ENCODE peak calls at places on chromosomes 6 and 20, in nine cellular contexts. C, J, Y, F, V, G, W, N and Q are unnamed samples.

GRCh38 chr6:82567621-82568020 is 204.0 kb downstream of the TPBG start:
- DNase-seq in C (no peak), J (no peak), Y (no peak), F (no peak), V (no peak), G (no peak), W (no peak), N (no peak), Q (no peak)

GRCh38 chr20:25336561-25337422 is 53.8 kb downstream of the ABHD12 start:
- DNase-seq in C (peak), J (no peak), Y (no peak), F (no peak), V (peak), G (no peak), W (no peak), N (peak), Q (peak)

GRCh38 chr20:10276886-10277580 is 58.4 kb downstream of the SNAP25 start:
- DNase-seq in C (no peak), J (no peak), Y (no peak), F (peak), V (no peak), G (no peak), W (no peak), N (no peak), Q (no peak)

GRCh38 chr6:160067564-160067963 is 54.1 kb upstream of the SLC22A1 start:
- DNase-seq in C (no peak), J (no peak), Y (no peak), F (no peak), V (no peak), G (no peak), W (no peak), N (no peak), Q (no peak)

GRCh38 chr6:119322715-119323350 is 26.7 kb downstream of the MAN1A1 start:
- DNase-seq in C (no peak), J (peak), Y (no peak), F (no peak), V (no peak), G (no peak), W (no peak), N (no peak), Q (no peak)

GRCh38 chr20:49595811-49596545 is 28.0 kb upstream of the PTGIS start:
- DNase-seq in C (no peak), J (no peak), Y (no peak), F (no peak), V (peak), G (peak), W (no peak), N (peak), Q (no peak)

GRCh38 chr6:5399391-5399790 is 138.1 kb downstream of the FARS2 start:
- DNase-seq in C (no peak), J (no peak), Y (no peak), F (no peak), V (no peak), G (no peak), W (no peak), N (no peak), Q (no peak)

GRCh38 chr6:123771126-123771525 is 32.5 kb upstream of the NKAIN2 start:
- DNase-seq in C (no peak), J (no peak), Y (no peak), F (no peak), V (peak), G (no peak), W (no peak), N (peak), Q (no peak)

GRCh38 chr20:59458645-59459044 is 145.7 kb upstream of the PHACTR3 start:
- DNase-seq in C (no peak), J (no peak), Y (no peak), F (no peak), V (no peak), G (no peak), W (no peak), N (no peak), Q (no peak)

GRCh38 chr6:72841195-72841594 is 219.3 kb downstream of the KCNQ5 start:
- DNase-seq in C (no peak), J (no peak), Y (no peak), F (no peak), V (no peak), G (no peak), W (no peak), N (no peak), Q (no peak)

GRCh38 chr6:148874698-148875293 is 128.0 kb downstream of the UST start:
- DNase-seq in C (peak), J (no peak), Y (no peak), F (no peak), V (peak), G (no peak), W (no peak), N (peak), Q (no peak)

GRCh38 chr20:62352402-62353288 is 14.5 kb downstream of the LAMA5 start:
- DNase-seq in C (peak), J (no peak), Y (no peak), F (peak), V (no peak), G (no peak), W (no peak), N (peak), Q (no peak)

GRCh38 chr6:143368426-143368825 is 82.1 kb downstream of the ADAT2 start:
- DNase-seq in C (peak), J (no peak), Y (no peak), F (no peak), V (peak), G (peak), W (no peak), N (peak), Q (no peak)

GRCh38 chr6:53062369-53062639 is 2.9 kb upstream of the FBXO9 start:
- DNase-seq in C (no peak), J (no peak), Y (no peak), F (no peak), V (no peak), G (no peak), W (no peak), N (no peak), Q (no peak)

GRCh38 chr6:12576389-12576788 is 140.2 kb upstream of the PHACTR1 start:
- DNase-seq in C (peak), J (no peak), Y (no peak), F (no peak), V (peak), G (no peak), W (no peak), N (peak), Q (no peak)

GRCh38 chr6:107756661-107757060 is 67.5 kb downstream of the SCML4 start:
- DNase-seq in C (no peak), J (no peak), Y (no peak), F (no peak), V (no peak), G (no peak), W (no peak), N (no peak), Q (no peak)

GRCh38 chr6:112307707-112308106 is 39.4 kb upstream of the RFPL4B start:
- DNase-seq in C (no peak), J (no peak), Y (no peak), F (no peak), V (no peak), G (no peak), W (no peak), N (no peak), Q (no peak)

GRCh38 chr6:170297577-170298330 is 6.9 kb upstream of the DLL1 start:
- DNase-seq in C (no peak), J (no peak), Y (no peak), F (no peak), V (no peak), G (no peak), W (no peak), N (no peak), Q (no peak)

GRCh38 chr6:43847741-43848630 is 78.0 kb downstream of the VEGFA start:
- DNase-seq in C (no peak), J (no peak), Y (no peak), F (no peak), V (no peak), G (no peak), W (no peak), N (peak), Q (peak)

GRCh38 chr6:148523051-148523450 is 180.4 kb downstream of the SASH1 start:
- DNase-seq in C (no peak), J (no peak), Y (no peak), F (no peak), V (peak), G (no peak), W (no peak), N (peak), Q (no peak)

GRCh38 chr6:19578489-19578888 is 258.7 kb upstream of the ID4 start:
- DNase-seq in C (no peak), J (no peak), Y (no peak), F (no peak), V (no peak), G (no peak), W (no peak), N (peak), Q (no peak)

GRCh38 chr20:15638781-15639180 is 934.5 kb downstream of the KIF16B start:
- DNase-seq in C (no peak), J (no peak), Y (no peak), F (no peak), V (no peak), G (no peak), W (no peak), N (no peak), Q (no peak)

GRCh38 chr6:113397229-113397628 is 459.9 kb upstream of the MARCKS start:
- DNase-seq in C (no peak), J (no peak), Y (no peak), F (no peak), V (peak), G (no peak), W (no peak), N (peak), Q (no peak)

GRCh38 chr20:22673467-22673866 is 89.1 kb upstream of the FOXA2 start:
- DNase-seq in C (no peak), J (no peak), Y (no peak), F (no peak), V (no peak), G (no peak), W (no peak), N (no peak), Q (no peak)

GRCh38 chr6:139588734-139589418 is 214.4 kb upstream of the CITED2 start:
- DNase-seq in C (no peak), J (no peak), Y (no peak), F (no peak), V (peak), G (no peak), W (no peak), N (peak), Q (no peak)

GRCh38 chr6:108589244-108589730 is 28.6 kb downstream of the FOXO3 start:
- DNase-seq in C (peak), J (peak), Y (peak), F (peak), V (peak), G (no peak), W (peak), N (peak), Q (no peak)

GRCh38 chr6:169859401-169859977 is 108.1 kb downstream of the ERMARD start:
- DNase-seq in C (no peak), J (no peak), Y (no peak), F (peak), V (no peak), G (no peak), W (no peak), N (no peak), Q (no peak)

GRCh38 chr6:118161364-118161763 is 254.3 kb downstream of the SLC35F1 start:
- DNase-seq in C (no peak), J (no peak), Y (no peak), F (no peak), V (no peak), G (no peak), W (no peak), N (no peak), Q (no peak)

GRCh38 chr6:15254074-15254975 is 8.5 kb downstream of the JARID2 start:
- DNase-seq in C (no peak), J (no peak), Y (no peak), F (no peak), V (peak), G (no peak), W (no peak), N (no peak), Q (no peak)

GRCh38 chr20:4449977-4450715 is 271.6 kb upstream of the PRND start:
- DNase-seq in C (peak), J (peak), Y (no peak), F (no peak), V (peak), G (no peak), W (no peak), N (peak), Q (peak)

GRCh38 chr20:51089272-51089671 is 66.4 kb upstream of the KCNG1 start:
- DNase-seq in C (no peak), J (no peak), Y (no peak), F (no peak), V (no peak), G (no peak), W (no peak), N (no peak), Q (no peak)

GRCh38 chr6:90294989-90295853 is 1.4 kb downstream of the BACH2 start:
- DNase-seq in C (peak), J (no peak), Y (no peak), F (peak), V (peak), G (no peak), W (peak), N (peak), Q (peak)

GRCh38 chr6:90294614-90294988 is 2.0 kb downstream of the BACH2 start:
- DNase-seq in C (no peak), J (no peak), Y (no peak), F (peak), V (no peak), G (no peak), W (no peak), N (peak), Q (no peak)

GRCh38 chr6:90297124-90297865 is 652 bp upstream of the BACH2 start:
- DNase-seq in C (no peak), J (no peak), Y (no peak), F (peak), V (no peak), G (no peak), W (no peak), N (no peak), Q (no peak)

GRCh38 chr6:90296346-90297123 is at the start of gene BACH2:
- DNase-seq in C (peak), J (peak), Y (peak), F (peak), V (peak), G (no peak), W (peak), N (peak), Q (peak)

DNA sequence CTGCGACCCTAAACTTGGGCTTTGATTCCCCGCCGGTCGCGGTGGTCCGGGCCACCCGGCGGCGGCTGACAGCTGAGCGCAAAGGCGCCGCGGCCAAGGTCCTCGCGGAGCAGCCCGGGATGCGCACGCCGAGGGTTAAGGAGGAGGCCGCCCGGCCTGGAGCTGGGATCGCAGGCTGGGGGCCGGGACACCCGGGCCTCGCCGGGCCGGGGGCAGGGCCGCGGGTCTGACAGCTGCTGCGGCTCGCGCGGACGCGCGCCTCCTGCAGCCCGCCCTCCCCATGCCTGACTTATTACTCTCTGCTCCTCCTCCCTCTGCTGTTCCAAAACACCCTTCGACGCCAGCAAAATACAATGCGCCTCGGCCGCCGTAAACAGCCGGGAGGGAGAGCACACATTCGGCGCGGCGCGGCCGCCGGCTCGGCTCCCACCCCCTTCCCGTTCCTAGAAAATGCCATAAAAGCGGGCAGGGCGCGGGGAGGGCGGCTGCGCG is 743 bp downstream of the BACH2 start:
- DNase-seq in C (peak), J (no peak), Y (peak), F (peak), V (peak), G (no peak), W (peak), N (peak), Q (peak)
- TF ChIP-seq CTCF in C (no peak), J (no peak), Y (no peak), F (no peak), V (peak), G (no peak), W (peak), N (no peak), Q (no peak)

DNA sequence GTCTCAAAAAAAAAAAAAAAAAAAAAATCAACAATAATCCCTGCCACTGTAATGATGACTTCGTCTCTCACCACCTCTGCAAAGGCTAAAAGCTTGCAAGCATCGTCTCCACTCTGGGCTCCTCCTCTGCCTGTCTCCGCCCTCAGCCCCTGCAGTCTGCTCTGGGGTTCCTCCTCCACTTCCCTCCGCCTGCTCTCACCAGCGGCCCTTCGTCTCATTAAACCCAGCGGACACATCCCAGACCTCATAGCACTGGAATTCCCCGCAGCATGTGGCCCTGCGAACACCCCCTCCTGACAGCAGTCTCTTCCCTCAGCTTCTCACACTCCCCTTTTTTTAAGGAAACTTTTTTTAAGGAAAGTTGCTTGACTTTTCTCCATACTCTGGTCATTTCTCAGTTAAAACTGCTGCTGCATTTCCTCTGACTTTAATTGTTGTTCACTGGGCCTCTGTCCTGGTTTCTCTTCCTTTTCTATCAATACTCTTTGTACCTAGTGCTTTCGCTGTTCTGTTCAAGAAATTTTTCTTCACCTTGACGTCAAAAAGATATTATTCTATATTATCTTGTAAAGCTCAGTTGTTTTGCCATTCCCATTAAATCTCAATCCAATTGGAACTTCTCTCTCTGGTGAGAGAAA is 70.9 kb upstream of the PLEKHG1 start:
- DNase-seq in C (peak), J (no peak), Y (peak), F (no peak), V (peak), G (no peak), W (no peak), N (peak), Q (no peak)
- H3K27ac ChIP-seq in C (no peak), J (no peak), Y (no peak), F (no peak), V (no peak), G (no peak), W (no peak), N (no peak), Q (no peak)

GRCh38 chr20:48578397-48579098 is 249.3 kb downstream of the PREX1 start:
- DNase-seq in C (no peak), J (no peak), Y (no peak), F (no peak), V (no peak), G (no peak), W (no peak), N (no peak), Q (no peak)
- TF ChIP-seq CTCF in C (no peak), J (peak), Y (no peak), F (no peak), V (peak), G (no peak), W (no peak), N (no peak), Q (peak)

GRCh38 chr6:157186785-157187181 is 136.5 kb downstream of the TMEM242 start:
- DNase-seq in C (no peak), J (no peak), Y (no peak), F (no peak), V (no peak), G (no peak), W (no peak), N (no peak), Q (no peak)

GRCh38 chr6:157185171-157185570 is 138.1 kb downstream of the TMEM242 start:
- DNase-seq in C (no peak), J (no peak), Y (no peak), F (no peak), V (no peak), G (no peak), W (no peak), N (no peak), Q (no peak)

GRCh38 chr6:157184202-157185015 is 138.9 kb downstream of the TMEM242 start:
- DNase-seq in C (peak), J (peak), Y (peak), F (peak), V (peak), G (no peak), W (peak), N (peak), Q (peak)

GRCh38 chr6:157188213-157188612 is 135.1 kb downstream of the TMEM242 start:
- DNase-seq in C (no peak), J (no peak), Y (no peak), F (no peak), V (no peak), G (no peak), W (no peak), N (peak), Q (no peak)

GRCh38 chr6:157187182-157188093 is 135.9 kb downstream of the TMEM242 start:
- DNase-seq in C (no peak), J (no peak), Y (no peak), F (no peak), V (no peak), G (no peak), W (no peak), N (peak), Q (peak)
- H3K27ac ChIP-seq in C (no peak), J (no peak), Y (no peak), F (no peak), V (peak), G (no peak), W (no peak), N (no peak), Q (no peak)

GRCh38 chr6:16336056-16336810 is 97.8 kb downstream of the GMPR start:
- DNase-seq in C (peak), J (no peak), Y (no peak), F (no peak), V (no peak), G (no peak), W (no peak), N (no peak), Q (no peak)
- TF ChIP-seq CTCF in C (no peak), J (no peak), Y (no peak), F (no peak), V (no peak), G (no peak), W (no peak), N (no peak), Q (peak)

GRCh38 chr6:29477923-29478450 is 9.8 kb downstream of the MAS1L start:
- DNase-seq in C (no peak), J (no peak), Y (no peak), F (no peak), V (no peak), G (no peak), W (no peak), N (no peak), Q (peak)
- H3K27ac ChIP-seq in C (no peak), J (no peak), Y (no peak), F (no peak), V (no peak), G (no peak), W (no peak), N (no peak), Q (peak)

DNA sequence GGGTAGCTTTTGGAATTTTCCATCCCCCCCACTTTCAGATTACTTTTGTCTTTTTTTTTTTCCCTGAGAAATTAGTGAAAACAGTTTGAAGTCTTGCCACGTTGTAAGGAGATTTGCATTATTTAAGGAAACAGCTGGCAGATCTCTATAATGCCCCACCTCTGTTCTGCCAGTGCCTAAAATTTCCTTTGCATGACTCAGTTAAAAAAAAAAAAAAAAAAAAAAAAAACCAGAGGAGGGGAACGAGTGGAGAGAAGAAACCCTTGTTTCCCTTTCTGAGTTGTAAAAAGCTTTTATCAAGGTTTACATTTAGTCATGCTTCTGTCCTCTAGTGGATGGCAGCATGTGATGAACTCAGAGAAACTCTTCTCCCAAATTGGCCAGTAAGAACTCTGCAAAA is 33.5 kb downstream of the CARMIL1 start:
- DNase-seq in C (peak), J (peak), Y (no peak), F (no peak), V (peak), G (no peak), W (no peak), N (peak), Q (no peak)
- TF ChIP-seq CTCF in C (no peak), J (no peak), Y (no peak), F (no peak), V (peak), G (no peak), W (no peak), N (peak), Q (no peak)

GRCh38 chr6:142193621-142194020 is 46.6 kb downstream of the VTA1 start:
- DNase-seq in C (no peak), J (no peak), Y (no peak), F (no peak), V (no peak), G (no peak), W (no peak), N (no peak), Q (no peak)

GRCh38 chr6:142192343-142192742 is 45.3 kb downstream of the VTA1 start:
- DNase-seq in C (no peak), J (no peak), Y (no peak), F (no peak), V (no peak), G (no peak), W (no peak), N (no peak), Q (no peak)

GRCh38 chr6:142200846-142201628 is 54.0 kb downstream of the VTA1 start:
- DNase-seq in C (no peak), J (no peak), Y (no peak), F (no peak), V (peak), G (no peak), W (no peak), N (no peak), Q (no peak)

GRCh38 chr6:142195862-142196536 is 48.9 kb downstream of the VTA1 start:
- DNase-seq in C (no peak), J (no peak), Y (no peak), F (no peak), V (no peak), G (no peak), W (no peak), N (peak), Q (no peak)
- H3K27ac ChIP-seq in C (no peak), J (no peak), Y (no peak), F (peak), V (no peak), G (no peak), W (no peak), N (no peak), Q (no peak)